ENCODE peak calls at places on chromosomes 6 and 20, in four cellular contexts. One of them, this sample, is unnamed.

GRCh38 chr20:52269926-52270325 is 78.3 kb upstream of the ZFP64 start:
- DNase-seq in GM12865: no peak
- DNase-seq in progenitor cell of endocrine pancreas: no peak
- DNase-seq in activated B cell treated with CpG ODN at 0.5 μM for 24 hours: no peak
- DNase-seq in this sample: no peak

GRCh38 chr20:370151-370600 is 10.4 kb upstream of the TRIB3 start:
- DNase-seq in GM12865: no peak
- DNase-seq in progenitor cell of endocrine pancreas: no peak
- DNase-seq in activated B cell treated with CpG ODN at 0.5 μM for 24 hours: no peak
- DNase-seq in this sample: peak

GRCh38 chr6:11538049-11538798 is 675 bp downstream of the TMEM170B start:
- DNase-seq in GM12865: peak
- DNase-seq in progenitor cell of endocrine pancreas: peak
- DNase-seq in activated B cell treated with CpG ODN at 0.5 μM for 24 hours: peak
- DNase-seq in this sample: no peak

GRCh38 chr6:65004283-65004682 is 702.7 kb downstream of the EYS start:
- DNase-seq in GM12865: no peak
- DNase-seq in progenitor cell of endocrine pancreas: no peak
- DNase-seq in activated B cell treated with CpG ODN at 0.5 μM for 24 hours: no peak
- DNase-seq in this sample: no peak

GRCh38 chr6:72403413-72403812 is 218.5 kb upstream of the KCNQ5 start:
- DNase-seq in GM12865: no peak
- DNase-seq in progenitor cell of endocrine pancreas: no peak
- DNase-seq in activated B cell treated with CpG ODN at 0.5 μM for 24 hours: no peak
- DNase-seq in this sample: no peak

GRCh38 chr6:39367661-39368060 is 45.2 kb upstream of the KCNK16 start:
- DNase-seq in GM12865: no peak
- DNase-seq in progenitor cell of endocrine pancreas: no peak
- DNase-seq in activated B cell treated with CpG ODN at 0.5 μM for 24 hours: no peak
- DNase-seq in this sample: no peak

GRCh38 chr6:9252784-9253183 is 817.4 kb upstream of the SLC35B3 start:
- DNase-seq in GM12865: no peak
- DNase-seq in progenitor cell of endocrine pancreas: no peak
- DNase-seq in activated B cell treated with CpG ODN at 0.5 μM for 24 hours: no peak
- DNase-seq in this sample: no peak

GRCh38 chr6:41503841-41504525 is 42.2 kb upstream of the FOXP4 start:
- DNase-seq in GM12865: peak
- DNase-seq in progenitor cell of endocrine pancreas: no peak
- DNase-seq in activated B cell treated with CpG ODN at 0.5 μM for 24 hours: peak
- DNase-seq in this sample: peak

GRCh38 chr6:150403458-150404245 is 34.8 kb downstream of the IYD start:
- DNase-seq in GM12865: no peak
- DNase-seq in progenitor cell of endocrine pancreas: no peak
- DNase-seq in activated B cell treated with CpG ODN at 0.5 μM for 24 hours: no peak
- DNase-seq in this sample: no peak

GRCh38 chr6:81331526-81331925 is 421.0 kb downstream of the TENT5A start:
- DNase-seq in GM12865: no peak
- DNase-seq in progenitor cell of endocrine pancreas: no peak
- DNase-seq in activated B cell treated with CpG ODN at 0.5 μM for 24 hours: no peak
- DNase-seq in this sample: no peak

GRCh38 chr6:104940238-104940880 is 16.5 kb upstream of the LIN28B start:
- DNase-seq in GM12865: no peak
- DNase-seq in progenitor cell of endocrine pancreas: peak
- DNase-seq in activated B cell treated with CpG ODN at 0.5 μM for 24 hours: no peak
- DNase-seq in this sample: no peak

GRCh38 chr6:141326426-141326825 is 806.3 kb upstream of the GJE1 start:
- DNase-seq in GM12865: peak
- DNase-seq in progenitor cell of endocrine pancreas: no peak
- DNase-seq in activated B cell treated with CpG ODN at 0.5 μM for 24 hours: no peak
- DNase-seq in this sample: no peak

GRCh38 chr6:149499066-149499465 is 14.3 kb upstream of the ZC3H12D start:
- DNase-seq in GM12865: no peak
- DNase-seq in progenitor cell of endocrine pancreas: no peak
- DNase-seq in activated B cell treated with CpG ODN at 0.5 μM for 24 hours: no peak
- DNase-seq in this sample: no peak

GRCh38 chr6:125829433-125829832 is 38.7 kb downstream of the NCOA7 start:
- DNase-seq in GM12865: no peak
- DNase-seq in progenitor cell of endocrine pancreas: no peak
- DNase-seq in activated B cell treated with CpG ODN at 0.5 μM for 24 hours: no peak
- DNase-seq in this sample: no peak

GRCh38 chr20:16580596-16580995 is 7.3 kb upstream of the KIF16B start:
- DNase-seq in GM12865: no peak
- DNase-seq in progenitor cell of endocrine pancreas: no peak
- DNase-seq in activated B cell treated with CpG ODN at 0.5 μM for 24 hours: no peak
- DNase-seq in this sample: no peak

GRCh38 chr6:12060780-12061619 is 48.9 kb downstream of the HIVEP1 start:
- DNase-seq in GM12865: peak
- DNase-seq in progenitor cell of endocrine pancreas: no peak
- DNase-seq in activated B cell treated with CpG ODN at 0.5 μM for 24 hours: peak
- DNase-seq in this sample: no peak

GRCh38 chr6:52663120-52663934 is 7.6 kb upstream of the TMEM14A start:
- DNase-seq in GM12865: peak
- DNase-seq in progenitor cell of endocrine pancreas: no peak
- DNase-seq in activated B cell treated with CpG ODN at 0.5 μM for 24 hours: no peak
- DNase-seq in this sample: peak

GRCh38 chr20:8627386-8628030 is 441.4 kb upstream of the PLCB4 start:
- DNase-seq in GM12865: no peak
- DNase-seq in progenitor cell of endocrine pancreas: no peak
- DNase-seq in activated B cell treated with CpG ODN at 0.5 μM for 24 hours: no peak
- DNase-seq in this sample: no peak

GRCh38 chr20:41141153-41141815 is 3.9 kb downstream of the PLCG1 start:
- DNase-seq in GM12865: no peak
- DNase-seq in progenitor cell of endocrine pancreas: no peak
- DNase-seq in activated B cell treated with CpG ODN at 0.5 μM for 24 hours: no peak
- DNase-seq in this sample: no peak

GRCh38 chr6:150395388-150396009 is 26.7 kb downstream of the IYD start:
- DNase-seq in GM12865: peak
- DNase-seq in progenitor cell of endocrine pancreas: peak
- DNase-seq in activated B cell treated with CpG ODN at 0.5 μM for 24 hours: no peak
- DNase-seq in this sample: peak

GRCh38 chr6:170108456-170108855 is 182.4 kb downstream of the DLL1 start:
- DNase-seq in GM12865: no peak
- DNase-seq in progenitor cell of endocrine pancreas: no peak
- DNase-seq in activated B cell treated with CpG ODN at 0.5 μM for 24 hours: no peak
- DNase-seq in this sample: no peak

GRCh38 chr6:104613416-104614001 is 246.2 kb downstream of the HACE1 start:
- DNase-seq in GM12865: no peak
- DNase-seq in progenitor cell of endocrine pancreas: no peak
- DNase-seq in activated B cell treated with CpG ODN at 0.5 μM for 24 hours: no peak
- DNase-seq in this sample: peak

GRCh38 chr20:43840382-43841070 is 74.1 kb upstream of the TOX2 start:
- DNase-seq in GM12865: peak
- DNase-seq in progenitor cell of endocrine pancreas: no peak
- DNase-seq in activated B cell treated with CpG ODN at 0.5 μM for 24 hours: no peak
- DNase-seq in this sample: peak

GRCh38 chr6:3956054-3956453 is 106.9 kb downstream of the FAM50B start:
- DNase-seq in GM12865: no peak
- DNase-seq in progenitor cell of endocrine pancreas: no peak
- DNase-seq in activated B cell treated with CpG ODN at 0.5 μM for 24 hours: no peak
- DNase-seq in this sample: no peak

GRCh38 chr6:15313367-15313766 is 67.5 kb downstream of the JARID2 start:
- DNase-seq in GM12865: peak
- DNase-seq in progenitor cell of endocrine pancreas: no peak
- DNase-seq in activated B cell treated with CpG ODN at 0.5 μM for 24 hours: no peak
- DNase-seq in this sample: no peak

GRCh38 chr6:34705241-34705640 is 8.7 kb upstream of the ILRUN start:
- DNase-seq in GM12865: no peak
- DNase-seq in progenitor cell of endocrine pancreas: no peak
- DNase-seq in activated B cell treated with CpG ODN at 0.5 μM for 24 hours: no peak
- DNase-seq in this sample: no peak

GRCh38 chr6:37603284-37603683 is 94.4 kb downstream of the MDGA1 start:
- DNase-seq in GM12865: no peak
- DNase-seq in progenitor cell of endocrine pancreas: no peak
- DNase-seq in activated B cell treated with CpG ODN at 0.5 μM for 24 hours: no peak
- DNase-seq in this sample: no peak

GRCh38 chr6:6497976-6498375 is 90.5 kb upstream of the LY86 start:
- DNase-seq in GM12865: no peak
- DNase-seq in progenitor cell of endocrine pancreas: no peak
- DNase-seq in activated B cell treated with CpG ODN at 0.5 μM for 24 hours: no peak
- DNase-seq in this sample: no peak

GRCh38 chr6:72674842-72675241 is 53.0 kb downstream of the KCNQ5 start:
- DNase-seq in GM12865: no peak
- DNase-seq in progenitor cell of endocrine pancreas: no peak
- DNase-seq in activated B cell treated with CpG ODN at 0.5 μM for 24 hours: no peak
- DNase-seq in this sample: no peak

GRCh38 chr6:87944541-87944954 is 103.1 kb upstream of the SPACA1 start:
- DNase-seq in GM12865: peak
- DNase-seq in progenitor cell of endocrine pancreas: no peak
- DNase-seq in activated B cell treated with CpG ODN at 0.5 μM for 24 hours: no peak
- DNase-seq in this sample: peak

GRCh38 chr20:35146299-35146921 is 726 bp downstream of the EDEM2 start:
- DNase-seq in GM12865: peak
- DNase-seq in progenitor cell of endocrine pancreas: peak
- DNase-seq in activated B cell treated with CpG ODN at 0.5 μM for 24 hours: peak
- DNase-seq in this sample: peak

GRCh38 chr6:72861935-72862432 is 240.1 kb downstream of the KCNQ5 start:
- DNase-seq in GM12865: peak
- DNase-seq in progenitor cell of endocrine pancreas: no peak
- DNase-seq in activated B cell treated with CpG ODN at 0.5 μM for 24 hours: no peak
- DNase-seq in this sample: no peak

GRCh38 chr20:9807176-9807575 is 31.7 kb downstream of the PAK5 start:
- DNase-seq in GM12865: no peak
- DNase-seq in progenitor cell of endocrine pancreas: no peak
- DNase-seq in activated B cell treated with CpG ODN at 0.5 μM for 24 hours: no peak
- DNase-seq in this sample: no peak

GRCh38 chr6:87065117-87065516 is 29.8 kb downstream of the CGA start:
- DNase-seq in GM12865: no peak
- DNase-seq in progenitor cell of endocrine pancreas: no peak
- DNase-seq in activated B cell treated with CpG ODN at 0.5 μM for 24 hours: no peak
- DNase-seq in this sample: no peak

GRCh38 chr6:57021086-57021720 is 25.3 kb upstream of the KIAA1586 start:
- DNase-seq in GM12865: peak
- DNase-seq in progenitor cell of endocrine pancreas: no peak
- DNase-seq in activated B cell treated with CpG ODN at 0.5 μM for 24 hours: no peak
- DNase-seq in this sample: no peak

GRCh38 chr20:20920433-20920832 is 185.7 kb downstream of the LINC00237 start:
- DNase-seq in GM12865: no peak
- DNase-seq in progenitor cell of endocrine pancreas: no peak
- DNase-seq in activated B cell treated with CpG ODN at 0.5 μM for 24 hours: no peak
- DNase-seq in this sample: no peak
- TF ChIP-seq CTCF in GM12865: no peak
- TF ChIP-seq CTCF in progenitor cell of endocrine pancreas: no peak
- TF ChIP-seq CTCF in activated B cell treated with CpG ODN at 0.5 μM for 24 hours: no peak
- TF ChIP-seq CTCF in this sample: no peak

DNA sequence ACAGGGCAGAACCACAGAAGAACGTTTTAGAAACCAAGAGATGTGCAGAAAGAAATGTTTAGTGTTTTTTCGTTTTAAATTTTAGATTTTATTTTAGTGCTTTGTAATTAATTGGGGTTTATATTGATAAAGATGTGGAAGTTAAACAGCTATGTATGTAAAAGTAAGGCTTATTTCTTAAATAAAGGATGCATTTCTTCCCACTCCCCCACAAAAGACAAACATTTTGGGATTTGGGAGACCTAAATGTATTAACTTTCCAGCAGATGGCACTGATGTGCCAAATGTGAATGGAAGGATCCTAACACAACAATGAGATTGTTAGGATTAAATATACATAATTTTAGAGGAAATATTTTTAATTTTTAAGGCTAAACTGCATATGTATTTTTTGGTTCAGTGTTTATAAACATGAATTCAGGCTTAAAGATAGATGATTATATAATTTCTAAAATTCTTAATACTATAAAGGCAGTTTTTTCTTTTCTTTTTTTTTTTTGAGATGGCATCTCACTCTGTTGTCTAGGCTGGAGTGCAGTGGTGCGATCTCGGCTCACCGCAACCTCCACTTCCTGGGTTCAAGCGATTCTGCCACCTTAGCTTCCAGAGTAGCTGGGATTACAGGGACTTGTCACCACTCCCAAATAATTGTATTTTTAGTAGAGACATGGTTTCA is 12.0 kb downstream of the PFDN4 start:
- DNase-seq in GM12865: no peak
- DNase-seq in progenitor cell of endocrine pancreas: no peak
- DNase-seq in activated B cell treated with CpG ODN at 0.5 μM for 24 hours: no peak
- DNase-seq in this sample: peak
- TF ChIP-seq CTCF in GM12865: peak
- TF ChIP-seq CTCF in progenitor cell of endocrine pancreas: peak
- TF ChIP-seq CTCF in activated B cell treated with CpG ODN at 0.5 μM for 24 hours: no peak
- TF ChIP-seq CTCF in this sample: peak

DNA sequence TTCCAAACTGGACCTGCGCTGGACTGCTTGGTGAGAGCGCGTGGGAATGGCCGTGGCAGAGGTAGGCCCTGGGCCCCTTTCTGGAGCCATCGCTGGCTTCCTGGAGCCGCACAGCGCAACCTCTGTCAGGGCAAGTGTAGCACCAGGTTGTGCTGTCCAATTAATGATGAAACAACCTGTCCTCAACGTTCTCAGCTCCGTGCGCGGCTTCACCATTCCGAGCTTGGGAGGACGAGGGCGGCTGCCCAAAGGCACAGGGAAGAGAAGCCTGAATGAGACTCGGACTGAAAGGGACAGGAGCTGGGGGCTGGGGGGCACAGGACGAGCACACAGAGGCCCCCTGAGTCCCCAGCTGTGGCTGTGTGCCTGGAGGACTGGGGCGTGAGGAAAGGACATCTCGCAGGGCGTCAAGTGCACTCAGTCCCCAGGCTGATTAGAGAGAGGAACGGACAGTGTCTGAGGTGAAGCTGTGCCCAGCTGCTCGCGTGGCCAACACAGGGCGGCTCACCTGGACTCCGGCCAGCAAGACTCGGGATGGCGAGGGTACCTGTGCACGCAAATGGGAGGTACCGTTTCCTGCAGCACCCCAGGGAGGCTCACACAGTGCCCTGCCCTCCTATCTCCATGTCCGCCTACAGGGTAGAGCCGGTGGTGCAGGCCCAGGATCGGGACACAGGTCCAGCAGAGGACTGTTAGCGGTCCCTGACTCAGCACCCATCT is 403.3 kb downstream of the TAF4 start:
- DNase-seq in GM12865: no peak
- DNase-seq in progenitor cell of endocrine pancreas: no peak
- DNase-seq in activated B cell treated with CpG ODN at 0.5 μM for 24 hours: no peak
- DNase-seq in this sample: peak
- TF ChIP-seq CTCF in GM12865: no peak
- TF ChIP-seq CTCF in progenitor cell of endocrine pancreas: peak
- TF ChIP-seq CTCF in activated B cell treated with CpG ODN at 0.5 μM for 24 hours: no peak
- TF ChIP-seq CTCF in this sample: no peak

GRCh38 chr20:3000852-3001523 is 42.4 kb upstream of the GNRH2 start:
- DNase-seq in GM12865: peak
- DNase-seq in progenitor cell of endocrine pancreas: no peak
- DNase-seq in activated B cell treated with CpG ODN at 0.5 μM for 24 hours: no peak
- DNase-seq in this sample: peak
- TF ChIP-seq CTCF in GM12865: peak
- TF ChIP-seq CTCF in progenitor cell of endocrine pancreas: peak
- TF ChIP-seq CTCF in activated B cell treated with CpG ODN at 0.5 μM for 24 hours: no peak
- TF ChIP-seq CTCF in this sample: peak

This sample was measured in Caco-2.